ENCODE peak calls at places on chromosomes 3 and 15, in seven cellular contexts. P, K, Y, N, C, A and D are unnamed samples.

GRCh38 chr3:195895078-195895899 is 13.1 kb downstream of the TNK2 start:
- DNase-seq in K (peak), N (peak), P (peak), A (no peak), Y (peak), C (peak), D (no peak)

GRCh38 chr3:52234516-52235447 is 4.2 kb downstream of the TWF2 start:
- DNase-seq in P (no peak), K (no peak), A (no peak), N (no peak), Y (no peak), C (no peak), D (no peak)

GRCh38 chr15:55738715-55739114 is 4.2 kb downstream of the PRTG start:
- DNase-seq in C (no peak), A (no peak), P (no peak), N (no peak), Y (no peak), K (no peak), D (no peak)

GRCh38 chr3:169894110-169894509 is 17.3 kb upstream of the SAMD7 start:
- DNase-seq in A (no peak), C (no peak), P (no peak), K (no peak), N (no peak), Y (no peak), D (no peak)

GRCh38 chr15:74773731-74774252 is 8.1 kb upstream of the CSK start:
- DNase-seq in P (no peak), C (no peak), Y (no peak), A (no peak), K (no peak), N (no peak), D (no peak)

GRCh38 chr3:62558549-62559112 is 185.3 kb upstream of the FEZF2 start:
- DNase-seq in K (peak), C (no peak), A (no peak), P (peak), N (peak), Y (peak), D (no peak)

GRCh38 chr3:29138171-29138570 is 142.7 kb upstream of the RBMS3 start:
- DNase-seq in K (no peak), A (no peak), N (no peak), P (no peak), Y (no peak), C (no peak), D (no peak)

GRCh38 chr3:79297242-79297641 is 470.6 kb downstream of the ROBO1 start:
- DNase-seq in Y (no peak), N (peak), A (peak), P (no peak), C (no peak), K (peak), D (peak)

GRCh38 chr3:62990704-62991413 is 115.6 kb upstream of the CADPS start:
- DNase-seq in C (no peak), N (no peak), P (no peak), K (no peak), Y (no peak), A (no peak), D (no peak)

GRCh38 chr3:157128771-157129671 is 30.9 kb downstream of the CCNL1 start:
- DNase-seq in Y (peak), C (peak), N (peak), A (peak), K (peak), P (peak), D (no peak)

GRCh38 chr3:78647735-78648134 is 1120.1 kb downstream of the ROBO1 start:
- DNase-seq in N (peak), A (no peak), Y (no peak), P (no peak), K (no peak), C (no peak), D (no peak)

GRCh38 chr3:188316021-188316722 is 162.2 kb downstream of the LPP start:
- DNase-seq in A (no peak), N (peak), C (no peak), P (no peak), Y (no peak), K (no peak), D (no peak)

GRCh38 chr3:102200126-102200525 is 234.7 kb upstream of the ZPLD1 start:
- DNase-seq in K (peak), Y (no peak), N (peak), A (peak), C (no peak), P (no peak), D (no peak)

GRCh38 chr15:101264911-101265641 is 12.2 kb downstream of the SELENOS start:
- DNase-seq in P (no peak), K (no peak), C (no peak), Y (no peak), A (no peak), N (peak), D (no peak)

GRCh38 chr15:96889734-96890480 is 559.4 kb downstream of the NR2F2 start:
- DNase-seq in P (no peak), N (peak), Y (peak), A (peak), C (no peak), K (no peak), D (no peak)

GRCh38 chr3:111585214-111585613 is 9.9 kb downstream of the ZBED2 start:
- DNase-seq in K (peak), N (peak), C (no peak), P (peak), Y (peak), A (peak), D (no peak)

GRCh38 chr15:53404930-53405493 is 354.5 kb downstream of the WDR72 start:
- DNase-seq in A (no peak), N (no peak), C (no peak), K (no peak), P (no peak), Y (no peak), D (no peak)

GRCh38 chr15:79349526-79349925 is 38.6 kb downstream of the TMED3 start:
- DNase-seq in N (peak), A (no peak), P (no peak), K (no peak), Y (no peak), C (no peak), D (no peak)

GRCh38 chr3:190225186-190225692 is 97.0 kb downstream of the CLDN1 start:
- DNase-seq in K (peak), P (peak), A (peak), Y (peak), C (no peak), N (peak), D (peak)

GRCh38 chr15:63502843-63503738 is 1.3 kb upstream of the USP3 start:
- DNase-seq in P (peak), A (peak), N (peak), Y (peak), C (peak), K (peak), D (peak)

GRCh38 chr3:185176756-185177359 is 24.0 kb upstream of the C3orf70 start:
- DNase-seq in P (peak), A (peak), Y (peak), N (peak), K (peak), C (no peak), D (no peak)

GRCh38 chr15:100261302-100262240 is 80.2 kb downstream of the ADAMTS17 start:
- DNase-seq in P (no peak), C (no peak), A (no peak), N (no peak), Y (no peak), K (no peak), D (no peak)

GRCh38 chr3:56851966-56852884 is 50.5 kb upstream of the ARHGEF3 start:
- DNase-seq in C (no peak), P (no peak), N (peak), K (no peak), Y (no peak), A (no peak), D (no peak)

GRCh38 chr3:197749315-197749600 is 425 bp upstream of the FYTTD1 start:
- DNase-seq in A (peak), P (peak), Y (no peak), C (no peak), K (peak), N (peak), D (no peak)

GRCh38 chr3:149198611-149199010 is 23.0 kb downstream of the CP start:
- DNase-seq in C (no peak), A (peak), P (no peak), N (no peak), K (no peak), Y (no peak), D (no peak)

GRCh38 chr15:90020041-90020735 is 19.1 kb downstream of the ZNF710 start:
- DNase-seq in N (no peak), Y (no peak), C (no peak), P (no peak), K (no peak), A (no peak), D (no peak)

GRCh38 chr3:61562810-61563613 is 1.6 kb downstream of the PTPRG start:
- DNase-seq in Y (no peak), P (peak), K (no peak), C (no peak), A (peak), N (peak), D (no peak)

GRCh38 chr3:142027713-142028112 is 121.6 kb downstream of the TFDP2 start:
- DNase-seq in N (peak), Y (peak), A (no peak), C (no peak), P (peak), K (peak), D (no peak)

GRCh38 chr3:42061711-42062408 is 29.3 kb upstream of the TRAK1 start:
- DNase-seq in K (peak), N (peak), P (peak), Y (peak), C (no peak), A (peak), D (peak)

GRCh38 chr3:17737591-17737990 is 4.8 kb downstream of the TBC1D5 start:
- DNase-seq in C (no peak), N (no peak), Y (no peak), K (no peak), A (no peak), P (no peak), D (no peak)

GRCh38 chr15:72685301-72685924 is 569 bp downstream of the HIGD2B start:
- DNase-seq in K (no peak), P (peak), Y (no peak), C (no peak), A (no peak), N (no peak), D (no peak)

GRCh38 chr3:40240921-40241320 is 68.6 kb upstream of the EIF1B start:
- DNase-seq in A (no peak), N (no peak), C (no peak), Y (no peak), K (no peak), P (no peak), D (no peak)

GRCh38 chr15:81030368-81030739 is 29.6 kb downstream of the TLNRD1 start:
- DNase-seq in K (no peak), N (no peak), Y (no peak), C (no peak), A (no peak), P (no peak), D (no peak)

GRCh38 chr15:29222129-29222853 is 47.3 kb downstream of the NSMCE3 start:
- DNase-seq in C (no peak), P (no peak), Y (no peak), A (no peak), K (no peak), N (no peak), D (no peak)

GRCh38 chr3:48001991-48002390 is 14.2 kb downstream of the MAP4 start:
- DNase-seq in C (no peak), A (no peak), K (no peak), N (no peak), Y (no peak), P (no peak), D (no peak)

GRCh38 chr3:31196881-31197364 is 302.5 kb upstream of the GADL1 start:
- DNase-seq in A (peak), C (no peak), N (peak), K (no peak), Y (no peak), P (peak), D (peak)

GRCh38 chr3:186456636-186457265 is 87.4 kb downstream of the CRYGS start:
- DNase-seq in A (no peak), K (no peak), P (no peak), N (no peak), C (no peak), Y (no peak), D (no peak)

DNA sequence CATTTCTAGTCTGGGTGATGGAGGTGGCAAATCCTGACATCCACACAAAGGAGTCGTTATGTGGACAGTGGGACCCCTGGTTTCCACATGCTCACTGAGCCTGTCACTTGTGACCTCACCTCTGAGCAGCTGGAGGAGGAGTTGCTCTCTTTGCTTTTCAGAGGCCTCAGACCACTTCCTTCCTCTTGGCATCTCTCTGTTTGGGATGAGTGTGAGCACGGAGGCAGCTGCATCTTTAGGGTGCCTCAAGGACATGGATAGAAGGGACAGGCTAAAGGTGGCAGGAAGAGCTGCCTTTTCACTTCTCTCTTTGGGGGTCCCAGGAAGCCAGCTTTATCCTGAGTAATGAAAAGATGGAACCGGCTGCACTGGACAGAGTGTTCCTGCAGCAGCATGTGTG is 31.9 kb downstream of the GPR171 start:
- DNase-seq in A (peak), P (no peak), Y (no peak), C (no peak), K (no peak), N (no peak), D (no peak)
- TF ChIP-seq CTCF in A (no peak), P (no peak), Y (no peak), C (no peak), K (no peak), N (no peak), D (no peak)

GRCh38 chr15:88258021-88258641 is 1.6 kb upstream of the NTRK3 start:
- DNase-seq in Y (no peak), N (no peak), K (peak), A (no peak), C (no peak), P (peak), D (no peak)
- TF ChIP-seq CTCF in Y (no peak), N (peak), K (peak), A (peak), C (no peak), P (peak), D (no peak)

DNA sequence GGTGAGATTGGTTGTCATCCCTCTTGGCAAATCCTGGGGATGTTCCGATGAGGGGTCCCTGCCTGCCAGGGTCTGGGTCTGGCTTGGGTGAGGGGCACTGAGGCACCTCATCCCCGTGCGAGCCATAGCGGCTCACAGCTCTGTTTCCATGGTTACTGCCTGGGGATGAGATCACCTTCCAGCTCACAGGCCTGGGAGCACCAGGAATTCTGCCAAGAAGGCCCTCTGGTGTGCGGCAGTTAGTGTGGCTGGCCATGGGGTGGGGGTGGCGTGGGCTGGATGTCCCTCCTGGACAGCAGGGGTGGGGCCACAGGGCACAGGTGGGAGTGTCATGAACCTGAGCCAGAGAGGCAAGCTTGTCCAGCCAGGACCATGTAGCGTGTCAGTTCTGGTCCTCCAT is 22.1 kb upstream of the PRR23E start:
- DNase-seq in P (peak), K (peak), A (peak), Y (peak), N (peak), C (no peak), D (peak)
- TF ChIP-seq CTCF in P (no peak), K (no peak), A (no peak), Y (no peak), N (no peak), C (no peak), D (no peak)

GRCh38 chr3:160757624-160758106 is 1.6 kb downstream of the PPM1L start:
- DNase-seq in K (no peak), P (no peak), A (no peak), C (no peak), Y (no peak), N (no peak), D (no peak)

GRCh38 chr3:160755776-160756304 is at the start of gene PPM1L:
- DNase-seq in K (no peak), N (peak), A (peak), P (peak), Y (peak), C (peak), D (no peak)

GRCh38 chr3:160754855-160755747 is 930 bp upstream of the PPM1L start:
- DNase-seq in Y (peak), N (peak), P (peak), C (peak), K (peak), A (peak), D (peak)

GRCh38 chr3:160756907-160757623 is 1.0 kb downstream of the PPM1L start:
- DNase-seq in K (no peak), A (no peak), Y (peak), N (no peak), C (no peak), P (peak), D (no peak)

GRCh38 chr3:160758929-160759577 is 3.0 kb downstream of the PPM1L start:
- DNase-seq in K (no peak), A (no peak), N (no peak), Y (no peak), P (no peak), C (no peak), D (no peak)
- TF ChIP-seq CTCF in K (no peak), A (no peak), N (no peak), Y (no peak), P (peak), C (no peak), D (no peak)

GRCh38 chr3:165283328-165283727 is 87.1 kb upstream of the SLITRK3 start:
- DNase-seq in C (no peak), K (no peak), Y (no peak), P (no peak), N (no peak), A (no peak), D (no peak)
- TF ChIP-seq CTCF in C (no peak), K (no peak), Y (no peak), P (no peak), N (no peak), A (no peak), D (no peak)

DNA sequence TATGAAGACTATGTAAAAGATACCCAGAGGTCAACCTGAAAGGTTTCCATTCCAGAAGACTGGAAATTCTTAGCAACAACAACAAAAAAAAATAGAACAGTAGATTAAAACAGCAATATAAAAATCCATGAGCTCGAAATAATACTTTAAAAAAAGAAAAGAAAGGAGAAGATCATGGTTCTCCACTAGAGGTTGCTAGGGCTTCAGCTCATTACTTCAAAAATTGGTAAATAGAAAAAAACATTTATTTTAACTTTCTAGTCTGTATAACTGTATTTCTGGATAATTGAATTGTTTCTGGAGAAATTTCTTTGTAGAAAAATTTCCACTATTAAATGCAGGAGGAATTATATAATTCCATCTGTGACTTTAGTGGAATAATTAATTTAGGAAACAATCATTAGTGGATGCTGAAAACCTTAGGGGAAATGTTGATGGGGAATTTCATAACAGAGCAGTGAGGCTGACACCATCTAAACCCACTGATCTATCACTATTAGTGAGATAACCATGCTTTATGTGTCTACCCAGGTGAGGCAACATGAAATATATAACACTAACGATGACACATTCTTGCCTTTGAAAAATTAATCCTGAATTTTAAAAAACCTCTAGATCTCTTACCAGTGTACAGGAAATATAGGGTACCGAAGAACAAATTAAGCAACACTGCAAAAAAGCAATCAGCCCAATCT is 62.5 kb upstream of the SNRK start:
- DNase-seq in P (no peak), A (peak), K (no peak), Y (no peak), C (no peak), N (peak), D (no peak)
- TF ChIP-seq CTCF in P (peak), A (peak), K (no peak), Y (no peak), C (peak), N (peak), D (peak)

GRCh38 chr3:125165189-125165947 is 47.2 kb downstream of the SLC12A8 start:
- DNase-seq in A (peak), C (no peak), K (peak), N (peak), Y (no peak), P (peak), D (no peak)
- TF ChIP-seq CTCF in A (peak), C (no peak), K (no peak), N (peak), Y (no peak), P (peak), D (peak)

GRCh38 chr3:67819447-67819846 is 165.0 kb upstream of the SUCLG2 start:
- DNase-seq in C (no peak), Y (peak), A (no peak), N (no peak), P (peak), K (peak), D (no peak)
- TF ChIP-seq CTCF in C (peak), Y (no peak), A (peak), N (peak), P (peak), K (peak), D (no peak)

DNA sequence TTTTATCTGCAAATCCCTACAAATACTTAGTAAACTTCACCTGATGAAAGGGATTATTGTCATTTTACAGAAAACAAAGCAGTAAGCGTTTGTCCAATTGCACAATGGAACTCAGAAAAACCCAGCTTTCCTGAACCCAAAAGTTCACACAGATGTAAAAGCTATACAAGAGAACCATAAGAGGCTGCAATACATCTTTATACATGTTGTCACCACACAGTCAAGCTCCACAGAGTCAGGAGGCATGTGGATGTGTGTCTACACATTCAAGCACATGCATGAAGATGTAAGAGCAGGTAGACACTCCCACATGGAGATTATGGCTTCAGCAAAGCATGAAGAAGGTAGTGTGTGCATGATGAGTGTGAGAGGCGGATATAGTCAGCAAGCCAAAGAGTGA is 124.8 kb upstream of the THBS1 start:
- DNase-seq in C (no peak), A (no peak), N (no peak), Y (no peak), K (no peak), P (no peak), D (no peak)
- TF ChIP-seq CTCF in C (no peak), A (no peak), N (no peak), Y (no peak), K (no peak), P (no peak), D (no peak)

GRCh38 chr3:50568947-50569749 is at the start of gene HEMK1:
- DNase-seq in P (peak), Y (peak), A (peak), N (peak), K (peak), C (peak), D (peak)

GRCh38 chr3:50563867-50564266 is 3.7 kb downstream of the C3orf18 start:
- DNase-seq in Y (no peak), C (no peak), P (no peak), N (no peak), K (no peak), A (no peak), D (no peak)

GRCh38 chr3:50567386-50568182 is at the start of gene C3orf18:
- DNase-seq in A (peak), N (peak), P (peak), C (peak), Y (peak), K (peak), D (peak)

GRCh38 chr3:50564321-50564720 is 3.2 kb downstream of the C3orf18 start:
- DNase-seq in N (no peak), K (no peak), P (no peak), C (no peak), A (no peak), Y (no peak), D (no peak)

GRCh38 chr3:50567011-50567385 is 549 bp downstream of the C3orf18 start:
- DNase-seq in Y (no peak), A (no peak), N (no peak), P (no peak), K (no peak), C (no peak), D (no peak)
- TF ChIP-seq CTCF in Y (no peak), A (no peak), N (no peak), P (no peak), K (no peak), C (no peak), D (no peak)